ENCODE peak calls at places on chromosomes 3 and 15, in four cellular contexts. One of them, this sample, is unnamed.

GRCh38 chr3:177739461-177739860 is 542.2 kb upstream of the TBL1XR1 start:
- DNase-seq in AML-193: no peak
- DNase-seq in activated CD4-positive, alpha-beta T cell treated with anti-CD3 and anti-CD28 coated beads, Interleukin-2, amount 50 U/mL, for 24 hours: no peak
- DNase-seq in Ammon's horn: no peak
- DNase-seq in this sample: no peak

GRCh38 chr3:186281172-186281571 is 80.9 kb downstream of the DGKG start:
- DNase-seq in AML-193: no peak
- DNase-seq in activated CD4-positive, alpha-beta T cell treated with anti-CD3 and anti-CD28 coated beads, Interleukin-2, amount 50 U/mL, for 24 hours: no peak
- DNase-seq in Ammon's horn: no peak
- DNase-seq in this sample: peak; percentile 29

GRCh38 chr3:196048922-196049566 is 32.8 kb downstream of the TFRC start:
- DNase-seq in AML-193: no peak
- DNase-seq in activated CD4-positive, alpha-beta T cell treated with anti-CD3 and anti-CD28 coated beads, Interleukin-2, amount 50 U/mL, for 24 hours: no peak
- DNase-seq in Ammon's horn: no peak
- DNase-seq in this sample: no peak

GRCh38 chr3:60933828-60934227 is 317.4 kb downstream of the FHIT start:
- DNase-seq in AML-193: no peak
- DNase-seq in activated CD4-positive, alpha-beta T cell treated with anti-CD3 and anti-CD28 coated beads, Interleukin-2, amount 50 U/mL, for 24 hours: no peak
- DNase-seq in Ammon's horn: no peak
- DNase-seq in this sample: no peak

GRCh38 chr15:52124270-52124878 is 11.8 kb upstream of the BCL2L10 start:
- DNase-seq in AML-193: no peak
- DNase-seq in activated CD4-positive, alpha-beta T cell treated with anti-CD3 and anti-CD28 coated beads, Interleukin-2, amount 50 U/mL, for 24 hours: no peak
- DNase-seq in Ammon's horn: no peak
- DNase-seq in this sample: no peak

GRCh38 chr3:37861540-37862051 is at the start of gene CTDSPL:
- DNase-seq in AML-193: no peak
- DNase-seq in activated CD4-positive, alpha-beta T cell treated with anti-CD3 and anti-CD28 coated beads, Interleukin-2, amount 50 U/mL, for 24 hours: no peak
- DNase-seq in Ammon's horn: peak; percentile 34
- DNase-seq in this sample: peak; percentile 6

GRCh38 chr3:25648925-25649828 is 15.5 kb downstream of the TOP2B start:
- DNase-seq in AML-193: no peak
- DNase-seq in activated CD4-positive, alpha-beta T cell treated with anti-CD3 and anti-CD28 coated beads, Interleukin-2, amount 50 U/mL, for 24 hours: no peak
- DNase-seq in Ammon's horn: no peak
- DNase-seq in this sample: no peak

GRCh38 chr15:73941044-73941443 is 14.8 kb downstream of the LOXL1 start:
- DNase-seq in AML-193: no peak
- DNase-seq in activated CD4-positive, alpha-beta T cell treated with anti-CD3 and anti-CD28 coated beads, Interleukin-2, amount 50 U/mL, for 24 hours: no peak
- DNase-seq in Ammon's horn: no peak
- DNase-seq in this sample: no peak

GRCh38 chr3:52959773-52960172 is 62.4 kb upstream of the STIMATE start:
- DNase-seq in AML-193: no peak
- DNase-seq in activated CD4-positive, alpha-beta T cell treated with anti-CD3 and anti-CD28 coated beads, Interleukin-2, amount 50 U/mL, for 24 hours: no peak
- DNase-seq in Ammon's horn: no peak
- DNase-seq in this sample: no peak

GRCh38 chr3:9730747-9731205 is 759 bp upstream of the BRPF1 start:
- DNase-seq in AML-193: peak; percentile 69
- DNase-seq in activated CD4-positive, alpha-beta T cell treated with anti-CD3 and anti-CD28 coated beads, Interleukin-2, amount 50 U/mL, for 24 hours: no peak
- DNase-seq in Ammon's horn: no peak
- DNase-seq in this sample: no peak

GRCh38 chr3:101077361-101078011 is 84.3 kb upstream of the ABI3BP start:
- DNase-seq in AML-193: no peak
- DNase-seq in activated CD4-positive, alpha-beta T cell treated with anti-CD3 and anti-CD28 coated beads, Interleukin-2, amount 50 U/mL, for 24 hours: no peak
- DNase-seq in Ammon's horn: no peak
- DNase-seq in this sample: no peak

GRCh38 chr15:84600331-84600686 is 500 bp upstream of the ZSCAN2 start:
- DNase-seq in AML-193: peak; percentile 75
- DNase-seq in activated CD4-positive, alpha-beta T cell treated with anti-CD3 and anti-CD28 coated beads, Interleukin-2, amount 50 U/mL, for 24 hours: peak; percentile 22
- DNase-seq in Ammon's horn: peak; percentile 75
- DNase-seq in this sample: peak; percentile 37

GRCh38 chr15:99928429-99928981 is 195.3 kb upstream of the LYSMD4 start:
- DNase-seq in AML-193: peak; percentile 25
- DNase-seq in activated CD4-positive, alpha-beta T cell treated with anti-CD3 and anti-CD28 coated beads, Interleukin-2, amount 50 U/mL, for 24 hours: peak; percentile 77
- DNase-seq in Ammon's horn: peak; percentile 85
- DNase-seq in this sample: peak; percentile 67

GRCh38 chr3:49812916-49813496 is 747 bp downstream of the UBA7 start:
- DNase-seq in AML-193: no peak
- DNase-seq in activated CD4-positive, alpha-beta T cell treated with anti-CD3 and anti-CD28 coated beads, Interleukin-2, amount 50 U/mL, for 24 hours: no peak
- DNase-seq in Ammon's horn: no peak
- DNase-seq in this sample: no peak

GRCh38 chr15:58643996-58644395 is 105.5 kb downstream of the ADAM10 start:
- DNase-seq in AML-193: no peak
- DNase-seq in activated CD4-positive, alpha-beta T cell treated with anti-CD3 and anti-CD28 coated beads, Interleukin-2, amount 50 U/mL, for 24 hours: no peak
- DNase-seq in Ammon's horn: no peak
- DNase-seq in this sample: no peak

GRCh38 chr15:51398676-51399075 is 57.2 kb downstream of the GLDN start:
- DNase-seq in AML-193: no peak
- DNase-seq in activated CD4-positive, alpha-beta T cell treated with anti-CD3 and anti-CD28 coated beads, Interleukin-2, amount 50 U/mL, for 24 hours: no peak
- DNase-seq in Ammon's horn: no peak
- DNase-seq in this sample: no peak

GRCh38 chr3:110237091-110237615 is 834.5 kb upstream of the NECTIN3 start:
- DNase-seq in AML-193: no peak
- DNase-seq in activated CD4-positive, alpha-beta T cell treated with anti-CD3 and anti-CD28 coated beads, Interleukin-2, amount 50 U/mL, for 24 hours: no peak
- DNase-seq in Ammon's horn: no peak
- DNase-seq in this sample: no peak

GRCh38 chr3:43735618-43736017 is 44.9 kb downstream of the ABHD5 start:
- DNase-seq in AML-193: no peak
- DNase-seq in activated CD4-positive, alpha-beta T cell treated with anti-CD3 and anti-CD28 coated beads, Interleukin-2, amount 50 U/mL, for 24 hours: no peak
- DNase-seq in Ammon's horn: no peak
- DNase-seq in this sample: no peak

GRCh38 chr15:39936187-39936586 is 2.3 kb downstream of the EIF2AK4 start:
- DNase-seq in AML-193: no peak
- DNase-seq in activated CD4-positive, alpha-beta T cell treated with anti-CD3 and anti-CD28 coated beads, Interleukin-2, amount 50 U/mL, for 24 hours: no peak
- DNase-seq in Ammon's horn: no peak
- DNase-seq in this sample: no peak

GRCh38 chr3:161349529-161350278 is 21.6 kb downstream of the SPTSSB start:
- DNase-seq in AML-193: peak; percentile 59
- DNase-seq in activated CD4-positive, alpha-beta T cell treated with anti-CD3 and anti-CD28 coated beads, Interleukin-2, amount 50 U/mL, for 24 hours: no peak
- DNase-seq in Ammon's horn: no peak
- DNase-seq in this sample: no peak

GRCh38 chr3:169348276-169348675 is 315.2 kb downstream of the MECOM start:
- DNase-seq in AML-193: no peak
- DNase-seq in activated CD4-positive, alpha-beta T cell treated with anti-CD3 and anti-CD28 coated beads, Interleukin-2, amount 50 U/mL, for 24 hours: no peak
- DNase-seq in Ammon's horn: no peak
- DNase-seq in this sample: no peak

GRCh38 chr3:198093082-198093679 is 133.2 kb downstream of the LMLN start:
- DNase-seq in AML-193: no peak
- DNase-seq in activated CD4-positive, alpha-beta T cell treated with anti-CD3 and anti-CD28 coated beads, Interleukin-2, amount 50 U/mL, for 24 hours: no peak
- DNase-seq in Ammon's horn: no peak
- DNase-seq in this sample: no peak

GRCh38 chr15:59104602-59104911 is 389 bp upstream of the CCNB2 start:
- DNase-seq in AML-193: no peak
- DNase-seq in activated CD4-positive, alpha-beta T cell treated with anti-CD3 and anti-CD28 coated beads, Interleukin-2, amount 50 U/mL, for 24 hours: no peak
- DNase-seq in Ammon's horn: no peak
- DNase-seq in this sample: no peak